ENCODE peak calls at places on chromosomes 4 and X, in ten cellular contexts. P, Q, N, B, Z, V, T, A, S and G are unnamed samples.

GRCh38 chr4:42339935-42340406 is 57.3 kb upstream of the SHISA3 start:
- DNase-seq in P (no peak), Q (peak), N (no peak), B (peak), Z (no peak), V (peak), T (no peak), A (no peak), S (peak), G (no peak)

GRCh38 chr4:188714907-188715306 is 575.7 kb downstream of the TRIML1 start:
- DNase-seq in P (no peak), Q (no peak), N (peak), B (peak), Z (no peak), V (peak), T (no peak), A (no peak), S (no peak), G (peak)

GRCh38 chr4:81165853-81166430 is 49.1 kb downstream of the PRKG2 start:
- DNase-seq in P (no peak), Q (no peak), N (no peak), B (no peak), Z (no peak), V (no peak), T (peak), A (no peak), S (no peak), G (no peak)

GRCh38 chr4:24729041-24729730 is 66.2 kb upstream of the SOD3 start:
- DNase-seq in P (no peak), Q (no peak), N (no peak), B (no peak), Z (no peak), V (no peak), T (no peak), A (no peak), S (peak), G (no peak)

GRCh38 chr4:15778742-15779231 is 659 bp downstream of the CD38 start:
- DNase-seq in P (peak), Q (no peak), N (no peak), B (peak), Z (peak), V (peak), T (no peak), A (peak), S (peak), G (no peak)

GRCh38 chr4:80577991-80578390 is 242.5 kb downstream of the CFAP299 start:
- DNase-seq in P (no peak), Q (no peak), N (no peak), B (no peak), Z (no peak), V (no peak), T (no peak), A (no peak), S (no peak), G (no peak)

GRCh38 chr4:10031663-10032590 is 10.6 kb upstream of the SLC2A9 start:
- DNase-seq in P (no peak), Q (no peak), N (no peak), B (no peak), Z (no peak), V (peak), T (no peak), A (no peak), S (no peak), G (no peak)

GRCh38 chrX:9180623-9181022 is 146.7 kb upstream of the FAM9B start:
- DNase-seq in P (no peak), Q (no peak), N (no peak), B (no peak), Z (no peak), V (no peak), T (no peak), A (no peak), S (no peak), G (no peak)

GRCh38 chr4:185238750-185239149 is 29.4 kb downstream of the SNX25 start:
- DNase-seq in P (no peak), Q (no peak), N (no peak), B (no peak), Z (no peak), V (no peak), T (no peak), A (no peak), S (no peak), G (no peak)

GRCh38 chr4:123229326-123229725 is 167.3 kb upstream of the SPRY1 start:
- DNase-seq in P (no peak), Q (no peak), N (no peak), B (no peak), Z (no peak), V (no peak), T (no peak), A (no peak), S (no peak), G (no peak)

GRCh38 chr4:147788791-147789190 is 56.9 kb downstream of the ARHGAP10 start:
- DNase-seq in P (no peak), Q (no peak), N (no peak), B (no peak), Z (no peak), V (no peak), T (no peak), A (no peak), S (no peak), G (no peak)

GRCh38 chr4:7324651-7325121 is 110.0 kb downstream of the PSAPL1 start:
- DNase-seq in P (no peak), Q (no peak), N (no peak), B (no peak), Z (peak), V (no peak), T (no peak), A (no peak), S (no peak), G (no peak)

GRCh38 chr4:154574311-154574710 is 11.5 kb downstream of the FGB start:
- DNase-seq in P (no peak), Q (no peak), N (no peak), B (no peak), Z (no peak), V (no peak), T (no peak), A (no peak), S (no peak), G (no peak)

GRCh38 chr4:25223770-25224375 is 10.0 kb upstream of the PI4K2B start:
- DNase-seq in P (no peak), Q (no peak), N (no peak), B (peak), Z (no peak), V (peak), T (no peak), A (no peak), S (no peak), G (no peak)

GRCh38 chr4:102578819-102579218 is 77.7 kb downstream of the NFKB1 start:
- DNase-seq in P (no peak), Q (no peak), N (no peak), B (peak), Z (no peak), V (no peak), T (no peak), A (no peak), S (no peak), G (no peak)

GRCh38 chr4:5054532-5054931 is 3.3 kb downstream of the STK32B start:
- DNase-seq in P (no peak), Q (no peak), N (no peak), B (no peak), Z (no peak), V (no peak), T (no peak), A (no peak), S (no peak), G (no peak)

GRCh38 chr4:38982356-38983095 is 49.7 kb downstream of the TMEM156 start:
- DNase-seq in P (no peak), Q (no peak), N (no peak), B (no peak), Z (no peak), V (no peak), T (no peak), A (no peak), S (no peak), G (no peak)

GRCh38 chr4:2936773-2937145 is 26.4 kb downstream of the NOP14 start:
- DNase-seq in P (peak), Q (no peak), N (no peak), B (peak), Z (no peak), V (peak), T (peak), A (no peak), S (peak), G (no peak)

GRCh38 chrX:101410461-101410860 is 2.4 kb downstream of the HNRNPH2 start:
- DNase-seq in P (no peak), Q (no peak), N (no peak), B (no peak), Z (no peak), V (no peak), T (no peak), A (no peak), S (no peak), G (no peak)

GRCh38 chrX:101407167-101407747 is 468 bp downstream of the GLA start:
- DNase-seq in P (no peak), Q (no peak), N (no peak), B (no peak), Z (no peak), V (no peak), T (no peak), A (no peak), S (no peak), G (no peak)

GRCh38 chrX:101408530-101408836 is 461 bp downstream of the HNRNPH2 start:
- DNase-seq in P (no peak), Q (no peak), N (no peak), B (no peak), Z (no peak), V (no peak), T (no peak), A (no peak), S (no peak), G (no peak)

GRCh38 chrX:101409043-101409442 is 1.0 kb downstream of the HNRNPH2 start:
- DNase-seq in P (no peak), Q (no peak), N (no peak), B (no peak), Z (no peak), V (no peak), T (no peak), A (no peak), S (no peak), G (no peak)

GRCh38 chrX:101407748-101408529 is at the start of the genes GLA and HNRNPH2:
- DNase-seq in P (peak), Q (peak), N (peak), B (peak), Z (peak), V (peak), T (peak), A (peak), S (peak), G (peak)
- TF ChIP-seq CTCF in P (peak), Q (no peak), N (peak), B (no peak), Z (no peak), V (peak), T (no peak), A (peak), S (peak), G (peak)

GRCh38 chr4:176236909-176237308 is 32.1 kb downstream of the ASB5 start:
- DNase-seq in P (no peak), Q (no peak), N (no peak), B (no peak), Z (no peak), V (peak), T (no peak), A (no peak), S (no peak), G (no peak)
- H3K4me3 ChIP-seq in P (no peak), Q (no peak), N (no peak), B (no peak), Z (no peak), V (no peak), T (no peak), A (no peak), S (no peak), G (no peak)

GRCh38 chrX:45740291-45740690 is 539.6 kb upstream of the DIPK2B start:
- DNase-seq in P (no peak), Q (no peak), N (no peak), B (no peak), Z (no peak), V (no peak), T (no peak), A (no peak), S (no peak), G (no peak)

GRCh38 chrX:45743906-45744625 is 543.4 kb upstream of the DIPK2B start:
- DNase-seq in P (no peak), Q (no peak), N (no peak), B (no peak), Z (no peak), V (no peak), T (no peak), A (no peak), S (no peak), G (no peak)

GRCh38 chrX:45745479-45745878 is 544.8 kb upstream of the DIPK2B start:
- DNase-seq in P (no peak), Q (no peak), N (no peak), B (peak), Z (no peak), V (no peak), T (no peak), A (no peak), S (no peak), G (no peak)

GRCh38 chrX:45747905-45748304 is 547.2 kb upstream of the DIPK2B start:
- DNase-seq in P (no peak), Q (no peak), N (no peak), B (peak), Z (no peak), V (no peak), T (no peak), A (no peak), S (no peak), G (no peak)

DNA sequence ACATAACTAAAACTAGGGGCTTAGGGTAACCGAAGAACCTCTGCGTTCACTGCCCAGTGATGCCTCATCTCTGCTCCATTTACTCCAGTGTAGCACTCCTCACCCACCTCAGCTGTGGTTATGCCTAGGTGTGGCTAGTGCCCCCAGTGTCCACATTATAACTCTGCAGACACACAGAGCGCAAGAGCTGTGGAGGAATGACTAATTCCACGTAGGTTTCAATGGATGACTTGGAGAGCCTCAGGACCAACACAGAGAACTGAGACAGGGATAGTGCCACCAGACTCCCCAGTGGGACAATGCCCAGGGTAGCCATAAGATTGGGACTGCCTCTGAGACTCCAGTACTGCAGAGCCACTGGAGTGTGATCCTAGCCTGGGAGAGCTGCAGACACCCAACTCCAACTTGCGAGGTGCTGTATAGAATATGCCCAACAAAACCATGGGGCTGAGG is 542.4 kb upstream of the DIPK2B start:
- DNase-seq in P (no peak), Q (no peak), N (no peak), B (peak), Z (no peak), V (peak), T (no peak), A (no peak), S (no peak), G (no peak)
- TF ChIP-seq CTCF in P (no peak), Q (no peak), N (peak), B (peak), Z (no peak), V (peak), T (no peak), A (no peak), S (no peak), G (peak)

DNA sequence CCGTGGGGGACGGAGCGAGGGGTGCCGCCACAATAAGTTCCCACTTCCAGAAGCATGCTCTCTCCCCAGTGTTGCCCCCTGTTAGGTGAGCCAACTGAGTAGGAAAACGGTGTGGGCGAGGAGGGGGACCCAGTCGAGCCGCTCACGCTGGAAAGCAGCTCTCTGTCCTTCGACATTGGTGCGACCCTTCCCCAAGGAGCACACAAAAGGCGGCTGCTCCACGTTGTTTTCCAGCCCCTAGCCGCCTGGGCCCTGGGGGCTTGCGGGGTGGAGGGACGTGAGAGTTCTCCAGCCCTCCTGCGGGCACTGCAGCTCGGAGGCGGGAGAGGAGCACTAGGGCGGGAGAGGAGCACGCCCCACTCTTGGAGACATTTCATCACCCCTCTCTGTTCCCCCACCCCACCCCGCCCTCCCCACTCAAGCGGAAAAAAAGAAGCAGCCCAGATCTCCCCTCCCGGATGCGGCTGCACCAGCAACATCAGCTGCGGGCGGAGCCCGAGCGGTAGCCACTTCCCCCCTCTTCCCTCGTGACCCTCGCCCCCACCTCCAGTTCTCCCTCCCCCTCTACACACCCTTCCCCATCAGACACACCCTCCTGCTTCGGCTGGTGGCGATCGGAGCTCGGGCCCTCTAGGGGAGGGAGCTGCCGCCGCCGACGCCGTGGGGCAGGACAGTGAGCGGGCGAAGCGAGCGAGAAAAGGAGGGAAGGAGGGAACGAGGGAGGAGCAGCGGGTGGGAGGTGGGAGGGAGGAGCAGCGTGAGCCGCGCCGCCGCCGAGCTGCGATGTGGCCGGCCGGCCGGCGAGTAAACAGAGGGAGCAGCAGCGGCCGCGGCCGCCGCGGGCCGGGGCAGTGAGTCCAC is at the start of gene DOCK11:
- DNase-seq in P (peak), Q (peak), N (peak), B (peak), Z (peak), V (peak), T (peak), A (peak), S (peak), G (no peak)
- H3K4me3 ChIP-seq in P (peak), Q (peak), N (peak), B (peak), Z (peak), V (peak), T (peak), A (peak), S (peak), G (peak)

GRCh38 chrX:39477438-39478120 is 620.2 kb downstream of the BCOR start:
- DNase-seq in P (no peak), Q (peak), N (no peak), B (peak), Z (no peak), V (peak), T (peak), A (no peak), S (no peak), G (no peak)
- TF ChIP-seq CTCF in P (no peak), Q (peak), N (no peak), B (no peak), Z (no peak), V (peak), T (no peak), A (no peak), S (no peak), G (no peak)

GRCh38 chr4:182575225-182575624 is 332.0 kb downstream of the TENM3 start:
- DNase-seq in P (no peak), Q (no peak), N (no peak), B (no peak), Z (no peak), V (no peak), T (no peak), A (no peak), S (no peak), G (no peak)
- H3K4me3 ChIP-seq in P (no peak), Q (no peak), N (no peak), B (no peak), Z (no peak), V (no peak), T (no peak), A (no peak), S (no peak), G (no peak)